ENCODE peak calls at places on chromosome 6, in nine cellular contexts. One of them, this sample, is unnamed.

GRCh38 chr6:133730881-133731280 is 158.0 kb upstream of the TCF21 start:
- DNase-seq in pons: no peak
- DNase-seq in psoas muscle: no peak
- DNase-seq in GDM1: no peak
- DNase-seq in uterus: no peak
- DNase-seq in T-helper 9 cell: no peak
- DNase-seq in activated T-helper 1 cell treated with anti-CD3 and anti-CD28 coated beads, Interleukin-2, amount 50 U/mL, for 16 hours: no peak
- DNase-seq in AML-193: no peak
- DNase-seq in fibroblast of lung: peak; percentile 16
- DNase-seq in this sample: no peak

GRCh38 chr6:105504660-105505059 is 101.8 kb upstream of the PREP start:
- DNase-seq in pons: peak; percentile 45
- DNase-seq in psoas muscle: peak; percentile 54
- DNase-seq in GDM1: no peak
- DNase-seq in uterus: peak; percentile 40
- DNase-seq in T-helper 9 cell: no peak
- DNase-seq in activated T-helper 1 cell treated with anti-CD3 and anti-CD28 coated beads, Interleukin-2, amount 50 U/mL, for 16 hours: no peak
- DNase-seq in AML-193: no peak
- DNase-seq in fibroblast of lung: no peak
- DNase-seq in this sample: no peak

GRCh38 chr6:53244958-53245357 is 96.3 kb upstream of the GCM1 start:
- DNase-seq in pons: peak; percentile 40
- DNase-seq in psoas muscle: no peak
- DNase-seq in GDM1: peak; percentile 74
- DNase-seq in uterus: no peak
- DNase-seq in T-helper 9 cell: no peak
- DNase-seq in activated T-helper 1 cell treated with anti-CD3 and anti-CD28 coated beads, Interleukin-2, amount 50 U/mL, for 16 hours: no peak
- DNase-seq in AML-193: peak; percentile 96
- DNase-seq in fibroblast of lung: no peak
- DNase-seq in this sample: no peak

GRCh38 chr6:143507358-143508145 is 4.0 kb downstream of the FUCA2 start:
- DNase-seq in pons: no peak
- DNase-seq in psoas muscle: no peak
- DNase-seq in GDM1: no peak
- DNase-seq in uterus: no peak
- DNase-seq in T-helper 9 cell: no peak
- DNase-seq in activated T-helper 1 cell treated with anti-CD3 and anti-CD28 coated beads, Interleukin-2, amount 50 U/mL, for 16 hours: no peak
- DNase-seq in AML-193: no peak
- DNase-seq in fibroblast of lung: peak; percentile 29
- DNase-seq in this sample: no peak

GRCh38 chr6:53658992-53659391 is 6.6 kb downstream of the KLHL31 start:
- DNase-seq in pons: no peak
- DNase-seq in psoas muscle: no peak
- DNase-seq in GDM1: no peak
- DNase-seq in uterus: no peak
- DNase-seq in T-helper 9 cell: no peak
- DNase-seq in activated T-helper 1 cell treated with anti-CD3 and anti-CD28 coated beads, Interleukin-2, amount 50 U/mL, for 16 hours: no peak
- DNase-seq in AML-193: no peak
- DNase-seq in fibroblast of lung: no peak
- DNase-seq in this sample: no peak

GRCh38 chr6:43931201-43931600 is 161.2 kb downstream of the VEGFA start:
- DNase-seq in pons: no peak
- DNase-seq in psoas muscle: no peak
- DNase-seq in GDM1: no peak
- DNase-seq in uterus: no peak
- DNase-seq in T-helper 9 cell: no peak
- DNase-seq in activated T-helper 1 cell treated with anti-CD3 and anti-CD28 coated beads, Interleukin-2, amount 50 U/mL, for 16 hours: no peak
- DNase-seq in AML-193: no peak
- DNase-seq in fibroblast of lung: no peak
- DNase-seq in this sample: no peak

GRCh38 chr6:122416825-122417224 is 17.4 kb downstream of the HSF2 start:
- DNase-seq in pons: no peak
- DNase-seq in psoas muscle: no peak
- DNase-seq in GDM1: no peak
- DNase-seq in uterus: no peak
- DNase-seq in T-helper 9 cell: no peak
- DNase-seq in activated T-helper 1 cell treated with anti-CD3 and anti-CD28 coated beads, Interleukin-2, amount 50 U/mL, for 16 hours: no peak
- DNase-seq in AML-193: no peak
- DNase-seq in fibroblast of lung: no peak
- DNase-seq in this sample: no peak

GRCh38 chr6:112180095-112180820 is 74.1 kb downstream of the LAMA4 start:
- DNase-seq in pons: peak; percentile 95
- DNase-seq in psoas muscle: no peak
- DNase-seq in GDM1: peak; percentile 48
- DNase-seq in uterus: no peak
- DNase-seq in T-helper 9 cell: peak; percentile 18
- DNase-seq in activated T-helper 1 cell treated with anti-CD3 and anti-CD28 coated beads, Interleukin-2, amount 50 U/mL, for 16 hours: no peak
- DNase-seq in AML-193: peak; percentile 77
- DNase-seq in fibroblast of lung: peak; percentile 81
- DNase-seq in this sample: no peak

GRCh38 chr6:55016261-55016660 is 158.1 kb upstream of the HCRTR2 start:
- DNase-seq in pons: no peak
- DNase-seq in psoas muscle: no peak
- DNase-seq in GDM1: no peak
- DNase-seq in uterus: no peak
- DNase-seq in T-helper 9 cell: no peak
- DNase-seq in activated T-helper 1 cell treated with anti-CD3 and anti-CD28 coated beads, Interleukin-2, amount 50 U/mL, for 16 hours: no peak
- DNase-seq in AML-193: no peak
- DNase-seq in fibroblast of lung: no peak
- DNase-seq in this sample: no peak

GRCh38 chr6:47337519-47337918 is 27.8 kb upstream of the TNFRSF21 start:
- DNase-seq in pons: no peak
- DNase-seq in psoas muscle: no peak
- DNase-seq in GDM1: no peak
- DNase-seq in uterus: no peak
- DNase-seq in T-helper 9 cell: no peak
- DNase-seq in activated T-helper 1 cell treated with anti-CD3 and anti-CD28 coated beads, Interleukin-2, amount 50 U/mL, for 16 hours: no peak
- DNase-seq in AML-193: no peak
- DNase-seq in fibroblast of lung: no peak
- DNase-seq in this sample: no peak

This sample was measured in GM04503.